ENCODE peak calls at places on chromosomes 1 and 21, in eight cellular contexts. P is NB4; J is activated CD8-positive, alpha-beta T cell treated with anti-CD3 and anti-CD28 coated beads for 36 hours; U is OCI-LY7; M is cardiac fibroblast; R is RWPE2; A is astrocyte of the spinal cord; Z is sigmoid colon. V is an unnamed sample.

GRCh38 chr1:10514490-10515235 is 39.9 kb downstream of the PEX14 start:
- DNase-seq in P (peak; percentile 76), J (no peak), U (no peak), M (peak; percentile 46), R (no peak), A (peak; percentile 36), Z (no peak), V (no peak)

GRCh38 chr1:172894345-172895049 is 156.2 kb downstream of the TNFSF18 start:
- DNase-seq in P (no peak), J (peak; percentile 26), U (peak; percentile 12), M (no peak), R (no peak), A (no peak), Z (no peak), V (no peak)

GRCh38 chr1:117564227-117565082 is 41.4 kb upstream of the TENT5C start:
- DNase-seq in P (peak; percentile 64), J (no peak), U (no peak), M (no peak), R (no peak), A (no peak), Z (no peak), V (no peak)

GRCh38 chr1:240491156-240491555 is 120.8 kb downstream of the GREM2 start:
- DNase-seq in P (no peak), J (no peak), U (no peak), M (peak; percentile 62), R (no peak), A (peak; percentile 78), Z (no peak), V (no peak)

GRCh38 chr1:101203812-101204540 is 32.8 kb upstream of the S1PR1 start:
- DNase-seq in P (no peak), J (no peak), U (no peak), M (peak; percentile 52), R (no peak), A (peak; percentile 16), Z (no peak), V (no peak)

GRCh38 chr1:5906966-5907365 is 85.3 kb downstream of the NPHP4 start:
- DNase-seq in P (no peak), J (no peak), U (no peak), M (no peak), R (no peak), A (no peak), Z (no peak), V (no peak)

GRCh38 chr1:21818661-21819060 is 6.6 kb downstream of the LDLRAD2 start:
- DNase-seq in P (peak; percentile 66), J (peak; percentile 57), U (peak; percentile 75), M (peak; percentile 34), R (no peak), A (no peak), Z (no peak), V (peak; percentile 86)

GRCh38 chr1:19341201-19342076 is 29.3 kb downstream of the SLC66A1 start:
- DNase-seq in P (peak; percentile 69), J (peak; percentile 88), U (peak; percentile 75), M (peak; percentile 86), R (peak; percentile 47), A (peak; percentile 78), Z (peak; percentile 84), V (peak; percentile 89)

GRCh38 chr21:43207868-43208267 is 39.1 kb downstream of the CRYAA start:
- DNase-seq in P (no peak), J (no peak), U (no peak), M (no peak), R (peak; percentile 23), A (no peak), Z (peak; percentile 22), V (no peak)

GRCh38 chr1:31102501-31102950 is 37.0 kb upstream of the PUM1 start:
- DNase-seq in P (peak; percentile 51), J (no peak), U (no peak), M (peak; percentile 57), R (peak; percentile 76), A (peak; percentile 41), Z (peak; percentile 69), V (no peak)

GRCh38 chr21:44982558-44983244 is 42.9 kb downstream of the SLX9 start:
- DNase-seq in P (no peak), J (no peak), U (no peak), M (peak; percentile 55), R (peak; percentile 60), A (peak; percentile 69), Z (peak; percentile 61), V (no peak)

GRCh38 chr1:25046194-25046532 is 116.1 kb upstream of the RUNX3 start:
- DNase-seq in P (no peak), J (no peak), U (no peak), M (no peak), R (no peak), A (no peak), Z (no peak), V (peak; percentile 48)

GRCh38 chr1:115322631-115323030 is 15.4 kb downstream of the NGF start:
- DNase-seq in P (no peak), J (no peak), U (no peak), M (peak; percentile 34), R (no peak), A (peak; percentile 58), Z (no peak), V (no peak)

DNA sequence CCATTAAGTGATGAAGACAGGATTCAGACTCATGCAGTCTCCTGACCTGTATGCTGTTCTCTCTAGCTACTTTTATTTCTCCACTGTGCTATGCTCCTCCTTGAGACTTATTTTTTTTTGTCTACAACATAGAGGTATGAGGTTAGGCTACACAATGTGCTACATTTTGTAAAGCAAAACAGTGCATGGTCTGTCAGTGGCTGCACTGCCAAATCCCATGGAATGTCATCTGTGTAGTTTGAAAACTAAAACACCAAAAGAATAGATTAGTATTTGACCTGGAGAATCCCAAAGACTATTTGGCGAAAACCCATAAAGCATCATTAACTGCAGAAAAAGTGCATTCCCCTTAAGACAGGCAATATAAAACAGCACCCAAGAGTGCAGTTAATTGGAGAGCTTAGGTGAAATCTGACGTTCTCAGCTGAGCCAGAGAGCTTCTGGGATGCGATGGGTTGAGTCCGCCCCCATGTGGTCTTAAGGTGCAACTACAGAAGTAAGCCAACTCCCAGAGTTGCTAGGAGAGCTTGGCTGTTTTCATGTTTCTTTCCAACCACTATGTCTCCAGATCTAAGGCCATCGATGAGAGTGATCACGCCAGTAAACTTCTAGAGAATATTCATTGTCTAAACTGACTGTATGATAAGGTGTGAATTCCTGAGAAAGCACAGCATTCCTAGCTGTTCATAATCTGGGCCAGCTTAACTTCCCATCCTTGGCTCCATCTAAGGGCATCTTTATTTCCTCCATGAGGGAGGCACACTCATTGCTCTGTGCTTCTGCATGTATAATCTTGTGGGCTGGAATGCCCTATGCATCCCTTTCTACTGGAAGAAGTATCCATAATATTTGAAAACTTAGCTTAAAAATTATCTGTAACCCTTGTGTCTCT is 20.7 kb upstream of the CYP2J2 start:
- DNase-seq in P (peak; percentile 61), J (peak; percentile 66), U (peak; percentile 61), M (peak; percentile 77), R (no peak), A (peak; percentile 68), Z (peak; percentile 68), V (peak; percentile 63)
- TF ChIP-seq CTCF in P (peak; percentile 91), J (peak; percentile 75), U (peak; percentile 86), M (peak; percentile 92), R (peak; percentile 93), A (peak; percentile 92), Z (peak; percentile 83), V (peak; percentile 87)

GRCh38 chr21:29155118-29155932 is 24.9 kb downstream of the MAP3K7CL start:
- DNase-seq in P (peak; percentile 18), J (no peak), U (no peak), M (peak; percentile 64), R (no peak), A (peak; percentile 70), Z (peak; percentile 73), V (no peak)
- TF ChIP-seq CTCF in P (no peak), J (no peak), U (no peak), M (no peak), R (no peak), A (no peak), Z (no peak), V (no peak)

GRCh38 chr1:13697738-13698137 is 2.2 kb upstream of the PRDM2 start:
- DNase-seq in P (peak; percentile 25), J (peak; percentile 22), U (peak; percentile 29), M (no peak), R (no peak), A (no peak), Z (no peak), V (no peak)
- TF ChIP-seq CTCF in P (peak; percentile 18), J (no peak), U (peak; percentile 64), M (peak; percentile 13), R (no peak), A (no peak), Z (no peak), V (no peak)

DNA sequence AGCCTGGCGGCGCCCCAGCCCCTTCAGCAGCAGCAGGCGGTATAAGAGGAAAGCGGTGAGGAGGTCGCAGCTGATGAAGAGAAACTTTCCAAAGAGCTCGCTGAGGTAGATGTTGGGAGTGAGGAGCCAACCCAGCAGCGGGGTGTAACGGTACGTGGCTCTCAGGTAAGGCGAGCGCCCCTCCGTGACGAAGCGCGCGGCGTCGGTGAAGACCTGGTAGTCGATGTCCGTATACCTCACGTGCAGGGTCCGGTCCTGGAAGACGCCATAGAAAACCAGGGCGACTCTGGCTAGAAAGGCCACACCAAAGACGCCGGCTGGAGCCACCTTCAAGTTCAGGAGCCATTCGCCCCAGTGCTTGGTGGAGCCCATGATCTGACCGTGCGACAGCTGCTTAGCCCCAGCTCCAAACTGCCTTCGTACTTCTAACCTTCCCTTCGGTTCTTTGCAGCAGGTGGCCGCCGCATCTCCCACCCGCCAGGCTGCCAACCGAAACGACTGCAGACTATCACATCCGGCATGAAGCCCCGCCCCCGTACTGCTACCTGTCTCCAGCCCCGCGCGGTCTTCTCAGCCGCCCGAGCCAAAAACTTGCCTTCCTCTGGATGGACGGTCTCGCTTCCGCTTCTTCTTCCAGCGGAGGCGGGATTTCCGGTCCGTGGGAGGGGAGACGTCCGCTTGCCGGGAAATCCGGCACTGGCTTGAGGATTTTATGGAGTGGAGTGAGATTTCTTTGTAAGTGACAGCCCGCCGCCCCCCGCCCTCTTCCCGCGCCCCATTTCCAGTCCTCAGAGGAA is at the start of gene PIGM:
- DNase-seq in P (peak; percentile 95), J (peak; percentile 98), U (peak; percentile 97), M (peak; percentile 88), R (peak; percentile 98), A (peak; percentile 91), Z (peak; percentile 97), V (peak; percentile 93)
- TF ChIP-seq CTCF in P (no peak), J (no peak), U (no peak), M (no peak), R (no peak), A (no peak), Z (no peak), V (no peak)

V was measured in GM10248.